ENCODE peak calls at places on chromosome 14, in five cellular contexts. One of them, this sample, is unnamed.

GRCh38 chr14:76760331-76761197 is 704 bp upstream of the VASH1 start:
- DNase-seq in mesenchymal stem cell: no peak
- DNase-seq in hepatocyte: no peak
- DNase-seq in H9: peak; percentile 23
- DNase-seq in fibroblast of lung: no peak
- DNase-seq in this sample: no peak

GRCh38 chr14:91144425-91145145 is 30.7 kb downstream of the DGLUCY start:
- DNase-seq in hepatocyte: no peak
- DNase-seq in H9: no peak
- DNase-seq in mesenchymal stem cell: peak; percentile 17
- DNase-seq in fibroblast of lung: peak; percentile 54
- DNase-seq in this sample: peak; percentile 17

GRCh38 chr14:64769096-64770020 is 65.1 kb downstream of the PLEKHG3 start:
- DNase-seq in hepatocyte: no peak
- DNase-seq in mesenchymal stem cell: no peak
- DNase-seq in fibroblast of lung: no peak
- DNase-seq in H9: no peak
- DNase-seq in this sample: no peak

GRCh38 chr14:64337901-64338615 is 43.9 kb upstream of the ESR2 start:
- DNase-seq in H9: peak; percentile 68
- DNase-seq in mesenchymal stem cell: peak; percentile 75
- DNase-seq in hepatocyte: peak; percentile 88
- DNase-seq in fibroblast of lung: peak; percentile 54
- DNase-seq in this sample: peak; percentile 71

GRCh38 chr14:74510955-74511354 is 17.4 kb downstream of the ISCA2 start:
- DNase-seq in mesenchymal stem cell: peak; percentile 60
- DNase-seq in H9: peak; percentile 32
- DNase-seq in hepatocyte: no peak
- DNase-seq in fibroblast of lung: peak; percentile 73
- DNase-seq in this sample: peak; percentile 70

GRCh38 chr14:53391156-53391555 is 238.0 kb upstream of the DDHD1 start:
- DNase-seq in H9: no peak
- DNase-seq in hepatocyte: no peak
- DNase-seq in mesenchymal stem cell: peak; percentile 41
- DNase-seq in fibroblast of lung: peak; percentile 78
- DNase-seq in this sample: peak; percentile 60

GRCh38 chr14:42869681-42870080 is 1263.0 kb downstream of the LRFN5 start:
- DNase-seq in H9: no peak
- DNase-seq in hepatocyte: no peak
- DNase-seq in fibroblast of lung: peak; percentile 59
- DNase-seq in mesenchymal stem cell: no peak
- DNase-seq in this sample: no peak

GRCh38 chr14:91996951-91997371 is 42.9 kb downstream of the TRIP11 start:
- DNase-seq in hepatocyte: peak; percentile 73
- DNase-seq in mesenchymal stem cell: peak; percentile 67
- DNase-seq in fibroblast of lung: peak; percentile 88
- DNase-seq in H9: no peak
- DNase-seq in this sample: peak; percentile 57

GRCh38 chr14:26175659-26176058 is 422.2 kb downstream of the NOVA1 start:
- DNase-seq in fibroblast of lung: no peak
- DNase-seq in H9: no peak
- DNase-seq in mesenchymal stem cell: no peak
- DNase-seq in hepatocyte: no peak
- DNase-seq in this sample: no peak

GRCh38 chr14:105154476-105154871 is 14.1 kb downstream of the JAG2 start:
- DNase-seq in fibroblast of lung: no peak
- DNase-seq in hepatocyte: no peak
- DNase-seq in H9: no peak
- DNase-seq in mesenchymal stem cell: no peak
- DNase-seq in this sample: no peak

GRCh38 chr14:58146399-58146798 is 5.6 kb downstream of the ARMH4 start:
- DNase-seq in hepatocyte: no peak
- DNase-seq in mesenchymal stem cell: no peak
- DNase-seq in H9: no peak
- DNase-seq in fibroblast of lung: no peak
- DNase-seq in this sample: no peak

GRCh38 chr14:36471431-36471830 is 48.6 kb downstream of the NKX2-1 start:
- DNase-seq in fibroblast of lung: no peak
- DNase-seq in mesenchymal stem cell: no peak
- DNase-seq in H9: no peak
- DNase-seq in hepatocyte: no peak
- DNase-seq in this sample: no peak

GRCh38 chr14:69327507-69327906 is 67.5 kb downstream of the GALNT16 start:
- DNase-seq in H9: no peak
- DNase-seq in fibroblast of lung: no peak
- DNase-seq in hepatocyte: no peak
- DNase-seq in mesenchymal stem cell: no peak
- DNase-seq in this sample: no peak

GRCh38 chr14:34179723-34180122 is 228.8 kb upstream of the EGLN3 start:
- DNase-seq in mesenchymal stem cell: no peak
- DNase-seq in fibroblast of lung: no peak
- DNase-seq in H9: no peak
- DNase-seq in hepatocyte: no peak
- DNase-seq in this sample: peak; percentile 35

GRCh38 chr14:98705826-98706225 is 566.2 kb downstream of the BCL11B start:
- DNase-seq in mesenchymal stem cell: no peak
- DNase-seq in hepatocyte: no peak
- DNase-seq in fibroblast of lung: no peak
- DNase-seq in H9: no peak
- DNase-seq in this sample: no peak

GRCh38 chr14:42459171-42459685 is 852.6 kb downstream of the LRFN5 start:
- DNase-seq in hepatocyte: no peak
- DNase-seq in mesenchymal stem cell: no peak
- DNase-seq in fibroblast of lung: no peak
- DNase-seq in H9: no peak
- DNase-seq in this sample: no peak

GRCh38 chr14:23512156-23512555 is 39.4 kb downstream of the ZFHX2 start:
- DNase-seq in fibroblast of lung: no peak
- DNase-seq in mesenchymal stem cell: no peak
- DNase-seq in hepatocyte: no peak
- DNase-seq in H9: no peak
- DNase-seq in this sample: no peak

GRCh38 chr14:93073833-93074769 is 41.6 kb downstream of the ITPK1 start:
- DNase-seq in mesenchymal stem cell: peak; percentile 42
- DNase-seq in hepatocyte: no peak
- DNase-seq in H9: no peak
- DNase-seq in fibroblast of lung: peak; percentile 43
- DNase-seq in this sample: no peak

GRCh38 chr14:31336646-31337045 is 83.7 kb downstream of the HEATR5A start:
- DNase-seq in hepatocyte: no peak
- DNase-seq in H9: no peak
- DNase-seq in fibroblast of lung: peak; percentile 69
- DNase-seq in mesenchymal stem cell: peak; percentile 72
- DNase-seq in this sample: peak; percentile 95

GRCh38 chr14:95309261-95310051 is 10.3 kb downstream of the CLMN start:
- DNase-seq in fibroblast of lung: no peak
- DNase-seq in mesenchymal stem cell: no peak
- DNase-seq in hepatocyte: no peak
- DNase-seq in H9: no peak
- DNase-seq in this sample: no peak

GRCh38 chr14:35352274-35353233 is 52.0 kb downstream of the NFKBIA start:
- DNase-seq in fibroblast of lung: no peak
- DNase-seq in H9: no peak
- DNase-seq in hepatocyte: no peak
- DNase-seq in mesenchymal stem cell: no peak
- DNase-seq in this sample: no peak

GRCh38 chr14:64569108-64570045 is 19.6 kb downstream of the PPP1R36 start:
- DNase-seq in mesenchymal stem cell: peak; percentile 91
- DNase-seq in hepatocyte: peak; percentile 55
- DNase-seq in H9: no peak
- DNase-seq in fibroblast of lung: peak; percentile 77
- DNase-seq in this sample: peak; percentile 63

GRCh38 chr14:61928300-61928699 is 166.1 kb downstream of the SNAPC1 start:
- DNase-seq in mesenchymal stem cell: no peak
- DNase-seq in H9: no peak
- DNase-seq in fibroblast of lung: no peak
- DNase-seq in hepatocyte: no peak
- DNase-seq in this sample: peak; percentile 31

GRCh38 chr14:61927015-61927414 is 164.8 kb downstream of the SNAPC1 start:
- DNase-seq in mesenchymal stem cell: peak; percentile 11
- DNase-seq in fibroblast of lung: no peak
- DNase-seq in hepatocyte: no peak
- DNase-seq in H9: no peak
- DNase-seq in this sample: peak; percentile 94

GRCh38 chr14:61929651-61930050 is 167.4 kb downstream of the SNAPC1 start:
- DNase-seq in hepatocyte: no peak
- DNase-seq in fibroblast of lung: peak; percentile 68
- DNase-seq in H9: no peak
- DNase-seq in mesenchymal stem cell: no peak
- DNase-seq in this sample: no peak

GRCh38 chr14:61925732-61926445 is 163.7 kb downstream of the SNAPC1 start:
- DNase-seq in mesenchymal stem cell: peak; percentile 54
- DNase-seq in H9: no peak
- DNase-seq in hepatocyte: no peak
- DNase-seq in fibroblast of lung: peak; percentile 27
- DNase-seq in this sample: no peak

GRCh38 chr14:61927521-61927920 is 165.3 kb downstream of the SNAPC1 start:
- DNase-seq in hepatocyte: peak; percentile 40
- DNase-seq in H9: no peak
- DNase-seq in mesenchymal stem cell: peak; percentile 42
- DNase-seq in fibroblast of lung: peak; percentile 31
- DNase-seq in this sample: peak; percentile 87
- H2AFZ ChIP-seq in hepatocyte: peak overlapping the region; percentile 7
- H2AFZ ChIP-seq in H9: no peak overlapping the region
- H2AFZ ChIP-seq in mesenchymal stem cell: no peak overlapping the region
- H2AFZ ChIP-seq in fibroblast of lung: no peak overlapping the region
- H2AFZ ChIP-seq in this sample: peak overlapping the region; percentile 21

GRCh38 chr14:55188686-55189295 is 2.6 kb downstream of the DLGAP5 start:
- DNase-seq in H9: no peak
- DNase-seq in fibroblast of lung: no peak
- DNase-seq in hepatocyte: no peak
- DNase-seq in mesenchymal stem cell: peak; percentile 37
- DNase-seq in this sample: no peak
- H2AFZ ChIP-seq in H9: no peak overlapping the region
- H2AFZ ChIP-seq in fibroblast of lung: no peak overlapping the region
- H2AFZ ChIP-seq in hepatocyte: no peak overlapping the region
- H2AFZ ChIP-seq in mesenchymal stem cell: no peak overlapping the region
- H2AFZ ChIP-seq in this sample: no peak overlapping the region

GRCh38 chr14:101182476-101182875 is 279.0 kb upstream of the RTL1 start:
- DNase-seq in H9: peak; percentile 20
- DNase-seq in fibroblast of lung: no peak
- DNase-seq in mesenchymal stem cell: no peak
- DNase-seq in hepatocyte: no peak
- DNase-seq in this sample: no peak

GRCh38 chr14:101184562-101184961 is 281.0 kb upstream of the RTL1 start:
- DNase-seq in hepatocyte: no peak
- DNase-seq in mesenchymal stem cell: no peak
- DNase-seq in fibroblast of lung: no peak
- DNase-seq in H9: no peak
- DNase-seq in this sample: no peak

GRCh38 chr14:101184104-101184455 is 280.6 kb upstream of the RTL1 start:
- DNase-seq in H9: no peak
- DNase-seq in fibroblast of lung: no peak
- DNase-seq in hepatocyte: no peak
- DNase-seq in mesenchymal stem cell: no peak
- DNase-seq in this sample: no peak

GRCh38 chr14:101185081-101185835 is 281.7 kb upstream of the RTL1 start:
- DNase-seq in mesenchymal stem cell: no peak
- DNase-seq in H9: no peak
- DNase-seq in fibroblast of lung: no peak
- DNase-seq in hepatocyte: no peak
- DNase-seq in this sample: no peak

DNA sequence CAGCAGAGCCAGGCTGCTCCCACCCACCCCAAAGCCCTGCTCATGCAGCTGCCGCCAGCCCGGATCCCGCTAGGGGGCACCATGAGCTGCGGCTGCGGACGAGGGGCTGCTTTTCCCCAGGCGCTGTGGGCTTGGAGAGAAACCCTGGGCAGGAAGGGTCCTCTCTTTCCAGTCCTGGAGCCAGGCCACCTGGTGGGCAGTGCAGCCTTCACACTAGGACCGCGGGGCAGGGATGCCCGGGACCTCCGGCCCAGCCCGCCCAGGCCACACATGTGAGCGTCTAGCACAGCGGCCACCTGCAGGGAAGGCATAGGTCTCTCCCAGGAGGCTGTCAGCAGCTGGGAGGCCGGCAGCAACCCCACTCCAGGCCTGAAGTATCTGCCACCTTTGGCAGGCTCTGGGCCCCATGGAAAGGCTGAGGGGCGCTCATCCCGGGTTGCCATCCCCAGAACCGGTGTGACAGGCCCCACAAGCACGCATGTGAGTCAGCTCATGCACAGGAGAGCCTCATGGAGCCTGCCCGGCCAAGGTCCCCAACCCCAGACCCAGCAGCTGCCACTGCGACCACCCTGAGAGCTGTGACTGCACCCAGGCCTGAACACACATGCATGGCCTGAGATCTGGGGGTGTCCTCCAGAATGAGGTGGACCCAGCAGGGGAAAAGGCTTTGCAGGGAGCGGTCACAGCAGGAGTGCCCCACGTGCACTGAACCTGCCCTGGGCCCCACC is 280.0 kb upstream of the RTL1 start:
- DNase-seq in H9: peak; percentile 85
- DNase-seq in fibroblast of lung: peak; percentile 5
- DNase-seq in hepatocyte: peak; percentile 83
- DNase-seq in mesenchymal stem cell: no peak
- DNase-seq in this sample: no peak
- H2AFZ ChIP-seq in H9: no peak overlapping the region
- H2AFZ ChIP-seq in fibroblast of lung: no peak overlapping the region
- H2AFZ ChIP-seq in hepatocyte: peak overlapping the region; percentile 52
- H2AFZ ChIP-seq in mesenchymal stem cell: no peak overlapping the region
- H2AFZ ChIP-seq in this sample: no peak overlapping the region

GRCh38 chr14:68124050-68124449 is 304.5 kb downstream of the RAD51B start:
- DNase-seq in H9: no peak
- DNase-seq in fibroblast of lung: no peak
- DNase-seq in hepatocyte: no peak
- DNase-seq in mesenchymal stem cell: no peak
- DNase-seq in this sample: no peak

GRCh38 chr14:68127166-68127565 is 307.6 kb downstream of the RAD51B start:
- DNase-seq in mesenchymal stem cell: no peak
- DNase-seq in fibroblast of lung: no peak
- DNase-seq in hepatocyte: no peak
- DNase-seq in H9: no peak
- DNase-seq in this sample: no peak

DNA sequence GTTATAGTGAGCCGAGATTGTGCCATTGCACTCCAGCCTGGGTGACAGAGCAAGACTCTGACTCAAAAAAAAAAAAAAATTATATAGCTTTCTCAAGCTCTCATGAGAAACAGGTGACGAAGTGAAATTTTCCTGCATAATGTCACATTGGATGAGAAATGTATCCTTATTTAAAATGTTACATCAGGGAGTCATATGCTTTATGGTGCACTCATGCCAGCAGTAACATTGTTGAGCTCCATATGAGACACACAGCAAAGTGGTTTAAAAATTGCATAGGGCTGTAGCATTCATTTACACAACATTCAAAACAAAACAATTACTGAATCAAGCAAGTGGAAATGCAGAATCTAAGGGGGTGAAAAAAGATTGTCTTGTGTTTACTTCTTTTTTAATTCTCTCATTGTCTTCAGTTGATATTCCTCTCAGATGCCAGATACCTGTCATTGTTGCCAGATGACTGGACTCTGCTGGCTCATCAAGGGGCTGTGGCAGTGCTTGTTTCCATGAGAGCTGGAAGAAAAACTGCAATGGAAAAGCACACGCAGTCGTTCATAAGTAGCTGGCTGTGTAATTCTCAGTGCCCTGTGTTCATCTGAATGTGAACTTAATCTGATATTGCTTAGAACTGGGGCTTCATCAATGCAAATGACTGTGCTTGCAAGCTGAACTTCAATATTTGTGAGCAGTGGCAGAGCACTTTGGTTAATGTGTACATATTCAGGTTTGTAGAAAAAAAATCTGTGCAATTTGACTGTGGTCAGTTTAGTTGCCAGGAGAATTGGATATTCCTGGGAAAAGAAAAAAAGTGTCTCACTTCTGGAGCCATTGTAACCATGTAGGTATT is 305.5 kb downstream of the RAD51B start:
- DNase-seq in fibroblast of lung: no peak
- DNase-seq in mesenchymal stem cell: peak; percentile 71
- DNase-seq in hepatocyte: peak; percentile 38
- DNase-seq in H9: no peak
- DNase-seq in this sample: peak; percentile 79
- H2AFZ ChIP-seq in fibroblast of lung: peak overlapping the region; percentile 9
- H2AFZ ChIP-seq in mesenchymal stem cell: no peak overlapping the region
- H2AFZ ChIP-seq in hepatocyte: no peak overlapping the region
- H2AFZ ChIP-seq in H9: no peak overlapping the region
- H2AFZ ChIP-seq in this sample: peak overlapping the region; percentile 11

This sample was measured in PC-3.